ENCODE peak calls at places on chromosomes 13 and 19, in four cellular contexts. One of them, this sample, is unnamed.

GRCh38 chr13:82657471-82657870 is 1224.8 kb downstream of the SLITRK1 start:
- DNase-seq in tibial artery: no peak
- DNase-seq in psoas muscle: no peak
- DNase-seq in fibroblast of lung: no peak
- DNase-seq in this sample: no peak

GRCh38 chr13:23824355-23824754 is 64.8 kb downstream of the MIPEP start:
- DNase-seq in fibroblast of lung: no peak
- DNase-seq in psoas muscle: no peak
- DNase-seq in tibial artery: peak; percentile 81
- DNase-seq in this sample: no peak

GRCh38 chr13:83702021-83702420 is 180.3 kb downstream of the SLITRK1 start:
- DNase-seq in tibial artery: no peak
- DNase-seq in fibroblast of lung: no peak
- DNase-seq in psoas muscle: no peak
- DNase-seq in this sample: no peak

GRCh38 chr19:31110331-31110730 is 238.9 kb downstream of the TSHZ3 start:
- DNase-seq in psoas muscle: no peak
- DNase-seq in fibroblast of lung: peak; percentile 36
- DNase-seq in tibial artery: no peak
- DNase-seq in this sample: no peak

GRCh38 chr13:39515231-39515630 is 87.8 kb downstream of the LHFPL6 start:
- DNase-seq in tibial artery: no peak
- DNase-seq in fibroblast of lung: no peak
- DNase-seq in psoas muscle: no peak
- DNase-seq in this sample: no peak

GRCh38 chr19:42135836-42136235 is 3.6 kb upstream of the POU2F2 start:
- DNase-seq in psoas muscle: no peak
- DNase-seq in tibial artery: no peak
- DNase-seq in fibroblast of lung: no peak
- DNase-seq in this sample: no peak

GRCh38 chr13:79056706-79057105 is 349.3 kb downstream of the RBM26 start:
- DNase-seq in psoas muscle: no peak
- DNase-seq in tibial artery: no peak
- DNase-seq in fibroblast of lung: no peak
- DNase-seq in this sample: no peak

GRCh38 chr13:75416327-75417005 is 65.5 kb downstream of the TBC1D4 start:
- DNase-seq in psoas muscle: no peak
- DNase-seq in tibial artery: no peak
- DNase-seq in fibroblast of lung: no peak
- DNase-seq in this sample: no peak

GRCh38 chr13:33015791-33016323 is 366 bp upstream of the KL start:
- DNase-seq in fibroblast of lung: no peak
- DNase-seq in psoas muscle: no peak
- DNase-seq in tibial artery: no peak
- DNase-seq in this sample: peak; percentile 51

GRCh38 chr19:40144151-40144550 is 47.1 kb upstream of the MAP3K10 start:
- DNase-seq in psoas muscle: no peak
- DNase-seq in fibroblast of lung: no peak
- DNase-seq in tibial artery: no peak
- DNase-seq in this sample: no peak

GRCh38 chr13:102571075-102571474 is 25.7 kb upstream of the TPP2 start:
- DNase-seq in psoas muscle: no peak
- DNase-seq in fibroblast of lung: no peak
- DNase-seq in tibial artery: no peak
- DNase-seq in this sample: no peak

GRCh38 chr13:80666782-80667537 is 326.0 kb upstream of the SPRY2 start:
- DNase-seq in tibial artery: no peak
- DNase-seq in psoas muscle: no peak
- DNase-seq in fibroblast of lung: no peak
- DNase-seq in this sample: no peak

GRCh38 chr19:29524912-29525870 is 603 bp upstream of the VSTM2B start:
- DNase-seq in fibroblast of lung: no peak
- DNase-seq in psoas muscle: no peak
- DNase-seq in tibial artery: no peak
- DNase-seq in this sample: peak; percentile 28

GRCh38 chr13:100315522-100315921 is 226.6 kb downstream of the PCCA start:
- DNase-seq in psoas muscle: no peak
- DNase-seq in tibial artery: no peak
- DNase-seq in fibroblast of lung: no peak
- DNase-seq in this sample: no peak

GRCh38 chr13:93496985-93497673 is 270.5 kb downstream of the GPC6 start:
- DNase-seq in tibial artery: no peak
- DNase-seq in fibroblast of lung: no peak
- DNase-seq in psoas muscle: no peak
- DNase-seq in this sample: no peak

DNA sequence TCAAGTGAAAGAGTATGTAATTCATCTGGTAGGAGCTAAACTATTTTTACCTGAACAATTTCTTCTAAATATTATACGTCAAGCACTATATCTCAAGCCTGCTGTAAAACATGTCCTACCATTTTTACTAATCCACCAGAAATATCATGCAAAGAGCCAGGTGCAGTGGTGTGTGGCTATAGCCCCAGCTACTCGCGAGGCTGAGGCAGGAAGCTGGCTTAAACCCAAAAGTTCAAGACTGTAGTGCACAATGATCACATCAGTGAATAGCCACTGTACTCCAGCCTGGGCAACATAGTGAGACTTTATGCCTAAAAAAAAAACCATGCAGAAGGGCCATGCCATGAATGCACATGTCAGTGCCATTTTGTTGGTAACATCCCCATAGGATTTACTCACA is 20.7 kb upstream of the CLN5 start:
- DNase-seq in tibial artery: no peak
- DNase-seq in fibroblast of lung: no peak
- DNase-seq in psoas muscle: no peak
- DNase-seq in this sample: no peak
- H3K27me3 ChIP-seq in tibial artery: no peaks in the 10 kb centered on the region
- H3K27me3 ChIP-seq in fibroblast of lung: no peaks in the 10 kb centered on the region
- H3K27me3 ChIP-seq in psoas muscle: no peaks in the 10 kb centered on the region
- H3K27me3 ChIP-seq in this sample: no peaks in the 10 kb centered on the region

GRCh38 chr19:58514564-58515020 is 2.8 kb upstream of the SLC27A5 start:
- DNase-seq in fibroblast of lung: no peak
- DNase-seq in psoas muscle: no peak
- DNase-seq in tibial artery: no peak
- DNase-seq in this sample: no peak
- H3K4me3 ChIP-seq in fibroblast of lung: peak overlapping the region; percentile 45
- H3K4me3 ChIP-seq in psoas muscle: peak overlapping the region; percentile 63
- H3K4me3 ChIP-seq in tibial artery: no peak overlapping the region
- H3K4me3 ChIP-seq in this sample: peak overlapping the region; percentile 52

GRCh38 chr13:51612867-51613266 is 28.6 kb downstream of the WDFY2 start:
- DNase-seq in psoas muscle: no peak
- DNase-seq in fibroblast of lung: no peak
- DNase-seq in tibial artery: no peak
- DNase-seq in this sample: no peak
- H3K27ac ChIP-seq in psoas muscle: no peak overlapping the region
- H3K27ac ChIP-seq in fibroblast of lung: no peak overlapping the region
- H3K27ac ChIP-seq in tibial artery: no peak overlapping the region
- H3K27ac ChIP-seq in this sample: no peak overlapping the region

DNA sequence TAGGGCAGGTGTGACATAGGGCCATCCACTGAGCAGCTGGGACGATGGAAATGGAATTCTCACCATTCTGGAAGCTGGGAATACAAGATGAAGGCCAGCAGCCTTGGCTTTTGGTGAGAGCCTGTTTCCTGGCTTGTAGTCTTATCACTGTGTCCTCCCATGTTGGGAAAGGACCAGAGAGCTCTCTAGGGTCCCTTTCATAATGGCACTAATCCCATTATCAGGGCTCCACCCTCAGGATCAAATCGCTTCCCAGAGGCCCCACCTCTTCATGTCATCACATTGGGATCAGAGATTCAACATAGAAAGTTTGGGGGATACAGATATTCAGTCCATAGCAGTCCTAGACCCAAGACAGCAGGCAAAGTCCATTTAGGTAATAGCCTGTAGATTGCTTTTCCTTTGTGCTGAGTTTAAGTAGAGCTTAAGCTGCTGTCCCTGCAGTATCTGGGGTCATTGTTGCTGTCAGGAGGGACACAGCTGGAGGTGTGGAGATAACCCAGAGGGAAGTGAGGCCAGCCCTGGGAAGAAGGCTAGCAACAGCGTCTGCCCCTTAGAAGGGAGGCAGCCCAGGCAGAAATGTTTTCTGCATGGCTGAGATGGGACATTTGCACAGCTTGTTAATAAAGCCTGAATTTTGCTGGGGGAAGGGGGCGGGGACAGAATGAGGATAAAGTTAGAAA is 136.5 kb upstream of the GPR12 start:
- DNase-seq in fibroblast of lung: no peak
- DNase-seq in tibial artery: no peak
- DNase-seq in psoas muscle: no peak
- DNase-seq in this sample: no peak
- H3K27me3 ChIP-seq in fibroblast of lung: no peaks in the 10 kb centered on the region
- H3K27me3 ChIP-seq in tibial artery: peaks cover 3% of the 10 kb centered on the region
- H3K27me3 ChIP-seq in psoas muscle: peaks cover 4% of the 10 kb centered on the region
- H3K27me3 ChIP-seq in this sample: peaks cover 21% of the 10 kb centered on the region

GRCh38 chr19:47719047-47719885 is 6.0 kb downstream of the EHD2 start:
- DNase-seq in psoas muscle: peak; percentile 90
- DNase-seq in tibial artery: peak; percentile 98
- DNase-seq in fibroblast of lung: peak; percentile 98
- DNase-seq in this sample: peak; percentile 81
- H3K4me3 ChIP-seq in psoas muscle: peak overlapping the region; percentile 41
- H3K4me3 ChIP-seq in tibial artery: peak overlapping the region; percentile 41
- H3K4me3 ChIP-seq in fibroblast of lung: peak overlapping the region; percentile 40
- H3K4me3 ChIP-seq in this sample: peak overlapping the region; percentile 31

GRCh38 chr19:9721861-9722260 is 46.7 kb downstream of the ZNF846 start:
- DNase-seq in psoas muscle: no peak
- DNase-seq in tibial artery: no peak
- DNase-seq in fibroblast of lung: no peak
- DNase-seq in this sample: no peak

GRCh38 chr19:9729162-9729561 is 39.4 kb downstream of the ZNF846 start:
- DNase-seq in psoas muscle: no peak
- DNase-seq in fibroblast of lung: no peak
- DNase-seq in tibial artery: no peak
- DNase-seq in this sample: no peak

GRCh38 chr19:9724157-9724556 is 44.4 kb downstream of the ZNF846 start:
- DNase-seq in fibroblast of lung: no peak
- DNase-seq in psoas muscle: no peak
- DNase-seq in tibial artery: no peak
- DNase-seq in this sample: no peak

DNA sequence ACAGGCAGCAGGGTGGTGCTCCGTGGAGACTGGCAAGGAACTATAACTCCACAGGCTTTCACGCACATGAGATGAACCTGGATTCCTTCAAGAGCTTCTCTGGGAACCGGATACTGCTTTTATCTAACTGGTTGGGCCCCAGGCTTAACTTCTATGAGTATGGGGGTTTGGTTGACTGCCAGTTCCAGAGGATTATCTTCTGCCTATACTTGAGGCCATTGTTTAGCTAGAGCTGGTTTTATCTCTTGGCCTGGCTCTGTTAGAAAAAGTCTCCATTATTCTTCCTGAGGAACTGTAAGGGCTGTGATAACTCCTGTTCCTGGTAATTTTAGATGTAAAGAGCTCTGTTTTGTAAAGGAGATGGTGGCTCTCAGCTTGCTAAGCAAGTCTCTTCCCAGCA is 40.9 kb downstream of the ZNF846 start:
- DNase-seq in fibroblast of lung: no peak
- DNase-seq in psoas muscle: no peak
- DNase-seq in tibial artery: no peak
- DNase-seq in this sample: no peak
- H3K27ac ChIP-seq in fibroblast of lung: no peak overlapping the region
- H3K27ac ChIP-seq in psoas muscle: no peak overlapping the region
- H3K27ac ChIP-seq in tibial artery: no peak overlapping the region
- H3K27ac ChIP-seq in this sample: no peak overlapping the region

DNA sequence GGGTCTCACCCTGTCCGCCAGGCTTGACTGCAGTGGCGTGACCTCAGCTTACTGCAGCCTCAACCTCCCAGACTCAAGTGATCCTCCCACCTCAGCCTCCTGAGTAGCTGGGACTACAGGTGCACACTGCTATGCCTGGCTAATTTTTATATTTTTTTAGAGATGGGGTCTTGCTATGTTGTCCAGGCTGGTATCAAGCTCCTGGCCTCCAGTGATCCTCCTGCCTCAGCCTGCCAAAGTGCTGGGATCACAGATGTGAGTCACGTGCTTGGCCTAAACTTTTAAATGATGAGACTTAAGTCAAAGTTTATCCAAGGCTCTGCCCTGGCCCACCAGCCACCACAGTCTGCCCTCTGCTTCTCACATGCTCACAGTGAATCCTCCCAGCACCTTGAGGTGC is 2.2 kb downstream of the C19orf33 start:
- DNase-seq in psoas muscle: no peak
- DNase-seq in tibial artery: no peak
- DNase-seq in fibroblast of lung: no peak
- DNase-seq in this sample: no peak
- H3K27me3 ChIP-seq in psoas muscle: no peaks in the 10 kb centered on the region
- H3K27me3 ChIP-seq in tibial artery: no peaks in the 10 kb centered on the region
- H3K27me3 ChIP-seq in fibroblast of lung: no peaks in the 10 kb centered on the region
- H3K27me3 ChIP-seq in this sample: no peaks in the 10 kb centered on the region

DNA sequence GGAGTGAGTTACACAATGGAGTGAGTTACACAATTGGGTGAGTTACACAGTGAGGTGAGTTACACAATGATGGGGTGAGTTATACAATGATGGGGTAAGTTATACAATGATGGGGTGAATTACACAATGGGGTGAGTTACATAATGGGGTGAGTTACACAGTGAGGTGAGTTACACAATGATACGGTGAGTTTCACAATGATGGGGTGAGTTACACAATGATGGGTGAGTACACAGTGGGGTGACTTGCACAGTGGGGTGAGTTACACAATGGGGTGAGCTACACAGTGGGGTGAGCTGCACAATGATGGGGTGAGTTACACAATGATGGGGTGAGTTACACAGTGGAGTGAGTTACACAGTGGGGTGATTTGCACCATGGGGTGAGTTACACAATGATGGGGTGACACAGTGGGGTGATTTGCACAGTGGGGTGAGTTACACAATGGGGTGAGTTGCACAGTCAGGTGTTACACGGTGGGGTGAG is 52.5 kb upstream of the GAS6 start:
- DNase-seq in fibroblast of lung: no peak
- DNase-seq in psoas muscle: no peak
- DNase-seq in tibial artery: no peak
- DNase-seq in this sample: no peak
- H3K4me3 ChIP-seq in fibroblast of lung: no peak overlapping the region
- H3K4me3 ChIP-seq in psoas muscle: no peak overlapping the region
- H3K4me3 ChIP-seq in tibial artery: no peak overlapping the region
- H3K4me3 ChIP-seq in this sample: no peak overlapping the region